ENCODE peak calls at places on chromosome 17, in five cellular contexts. N is NB4; F is brain microvascular endothelial cell; Z is CD4-positive, alpha-beta T cell; S is kidney epithelial cell. M is an unnamed sample.

GRCh38 chr17:36123431-36123830 is 19.8 kb downstream of the CCL4 start:
- DNase-seq in N (no peak), F (no peak), S (no peak), Z (no peak), M (no peak)

GRCh38 chr17:19729900-19730299 is 13.5 kb upstream of the SLC47A2 start:
- DNase-seq in Z (no peak), F (no peak), S (no peak), N (no peak), M (no peak)

GRCh38 chr17:66716236-66717026 is 118.5 kb upstream of the CACNG5 start:
- DNase-seq in S (no peak), Z (no peak), N (no peak), F (no peak), M (no peak)

GRCh38 chr17:8701221-8701620 is 43.4 kb downstream of the CCDC42 start:
- DNase-seq in S (no peak), N (no peak), Z (no peak), F (no peak), M (no peak)

GRCh38 chr17:27565874-27566672 is 64.9 kb upstream of the LGALS9 start:
- DNase-seq in S (no peak), N (no peak), Z (no peak), F (peak), M (no peak)

GRCh38 chr17:83082899-83083367 is 3.5 kb downstream of the METRNL start:
- DNase-seq in Z (no peak), N (no peak), S (no peak), F (no peak), M (no peak)

GRCh38 chr17:53900951-53901350 is 78.2 kb downstream of the KIF2B start:
- DNase-seq in S (no peak), Z (no peak), N (no peak), F (no peak), M (no peak)

GRCh38 chr17:41697122-41697962 is 8.7 kb downstream of the EIF1 start:
- DNase-seq in N (peak), F (no peak), S (no peak), Z (no peak), M (peak)

GRCh38 chr17:50205111-50205821 is 3.8 kb upstream of the COL1A1 start:
- DNase-seq in N (no peak), Z (no peak), S (no peak), F (no peak), M (no peak)

GRCh38 chr17:63024716-63025115 is 58.7 kb downstream of the TANC2 start:
- DNase-seq in S (no peak), Z (no peak), F (no peak), N (no peak), M (no peak)

GRCh38 chr17:45963889-45964288 is 35.2 kb upstream of the STH start:
- DNase-seq in S (no peak), Z (no peak), N (no peak), F (no peak), M (no peak)

GRCh38 chr17:16443390-16444257 is 28.3 kb downstream of the TRPV2 start:
- DNase-seq in Z (no peak), S (no peak), F (no peak), N (peak), M (no peak)

GRCh38 chr17:74190154-74190553 is 13.3 kb upstream of the RPL38 start:
- DNase-seq in Z (no peak), S (no peak), N (peak), F (peak), M (no peak)

GRCh38 chr17:65885484-65885883 is 306.4 kb downstream of the CEP112 start:
- DNase-seq in F (no peak), Z (no peak), N (no peak), S (no peak), M (no peak)

GRCh38 chr17:73802871-73803270 is 158.6 kb upstream of the SDK2 start:
- DNase-seq in Z (no peak), N (no peak), F (no peak), S (no peak), M (no peak)

GRCh38 chr17:57197672-57198071 is 58.7 kb upstream of the MSI2 start:
- DNase-seq in Z (no peak), S (no peak), N (peak), F (no peak), M (no peak)

GRCh38 chr17:45646288-45646988 is 137.7 kb upstream of the CRHR1 start:
- DNase-seq in F (no peak), S (no peak), N (peak), Z (no peak), M (no peak)

GRCh38 chr17:17020821-17021193 is 21.4 kb upstream of the MPRIP start:
- DNase-seq in N (no peak), S (no peak), Z (no peak), F (no peak), M (no peak)

GRCh38 chr17:30947796-30948195 is 23.0 kb upstream of the RNF135 start:
- DNase-seq in N (no peak), F (no peak), S (no peak), Z (no peak), M (no peak)

GRCh38 chr17:68509151-68510057 is 2.8 kb upstream of the PRKAR1A start:
- DNase-seq in F (no peak), N (peak), S (no peak), Z (no peak), M (no peak)

GRCh38 chr17:45782889-45783592 is 1.1 kb upstream of the CRHR1 start:
- DNase-seq in N (no peak), S (no peak), Z (no peak), F (no peak), M (no peak)

GRCh38 chr17:30905742-30906100 is 317 bp downstream of the TEFM start:
- DNase-seq in S (no peak), Z (no peak), N (peak), F (peak), M (no peak)

GRCh38 chr17:8320990-8321389 is 10.9 kb downstream of the ARHGEF15 start:
- DNase-seq in F (no peak), N (peak), Z (no peak), S (no peak), M (no peak)

GRCh38 chr17:74566132-74566753 is 1.1 kb downstream of the CD300H start:
- DNase-seq in F (no peak), Z (no peak), S (no peak), N (peak), M (no peak)

GRCh38 chr17:7313890-7314718 is 1.1 kb downstream of the GPS2 start:
- DNase-seq in S (no peak), F (peak), Z (no peak), N (peak), M (no peak)

GRCh38 chr17:21275579-21276339 is 8.8 kb upstream of the MAP2K3 start:
- DNase-seq in F (peak), N (peak), S (no peak), Z (peak), M (peak)
- TF ChIP-seq CTCF in F (no peak), N (no peak), S (no peak), Z (no peak), M (no peak)

GRCh38 chr17:78174870-78175642 is 6.7 kb downstream of the SYNGR2 start:
- DNase-seq in Z (no peak), S (no peak), N (no peak), F (no peak), M (no peak)
- TF ChIP-seq CTCF in Z (no peak), S (peak), N (no peak), F (no peak), M (no peak)

GRCh38 chr17:4709794-4710692 is at the start of gene ARRB2:
- DNase-seq in S (peak), N (peak), F (peak), Z (peak), M (peak)
- TF ChIP-seq CTCF in S (peak), N (peak), F (peak), Z (peak), M (no peak)

GRCh38 chr17:28661635-28662526 is at the start of the genes SDF2 and SUPT6H:
- DNase-seq in N (peak), F (peak), Z (peak), S (no peak), M (peak)
- TF ChIP-seq CTCF in N (no peak), F (no peak), Z (no peak), S (no peak), M (no peak)

GRCh38 chr17:48150602-48151001 is 43.0 kb downstream of the SNX11 start:
- DNase-seq in N (no peak), F (no peak), S (no peak), Z (no peak), M (no peak)

GRCh38 chr17:48150107-48150463 is 42.5 kb downstream of the SNX11 start:
- DNase-seq in Z (no peak), N (no peak), F (no peak), S (no peak), M (no peak)

GRCh38 chr17:48155889-48156670 is 48.5 kb downstream of the SNX11 start:
- DNase-seq in F (no peak), Z (no peak), N (no peak), S (no peak), M (no peak)

GRCh38 chr17:48149174-48150106 is 41.9 kb downstream of the SNX11 start:
- DNase-seq in S (no peak), N (peak), F (no peak), Z (no peak), M (no peak)

DNA sequence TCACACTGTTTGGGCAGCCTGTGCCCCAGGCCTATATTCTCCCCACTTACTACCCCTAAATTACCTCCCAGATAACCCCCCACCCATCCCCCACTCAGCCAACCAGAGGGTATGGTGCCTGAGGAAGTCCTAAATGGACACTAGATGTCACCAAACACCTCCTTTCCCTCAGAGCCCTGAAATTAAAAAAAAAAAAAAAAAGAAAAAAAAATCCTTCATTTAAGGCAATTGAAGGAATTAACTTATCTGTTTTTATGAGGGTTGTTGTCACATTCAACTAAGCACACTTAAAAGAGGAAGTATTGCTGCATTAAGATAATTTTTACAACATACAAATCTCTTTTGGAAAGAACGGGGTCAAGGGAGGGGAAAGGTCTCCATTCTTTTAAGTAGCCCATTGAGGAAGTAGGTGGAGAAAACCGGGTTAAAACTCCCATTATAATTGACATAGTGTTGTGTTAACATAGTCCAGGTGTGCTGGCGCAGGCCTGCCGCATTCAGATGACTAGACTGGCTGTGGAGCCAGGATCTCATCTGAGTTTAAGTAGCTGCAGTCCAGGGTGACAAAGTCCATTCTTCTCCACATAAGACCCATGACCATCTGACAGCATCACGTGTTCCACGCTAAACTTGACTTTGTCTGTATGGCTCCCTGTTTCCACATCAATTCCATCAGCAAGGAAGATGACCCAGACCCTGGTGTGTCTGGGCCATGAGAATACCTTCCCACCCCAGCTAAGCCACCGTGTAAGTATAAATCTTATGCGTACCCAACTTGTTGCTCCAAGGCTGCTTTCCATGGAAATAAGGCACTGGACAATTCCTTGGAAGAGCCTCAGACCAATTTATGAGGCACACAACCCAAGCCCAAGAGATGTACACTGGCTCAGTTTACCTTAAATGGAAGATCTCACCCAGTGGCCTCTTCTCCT is 46.4 kb downstream of the SNX11 start:
- DNase-seq in Z (no peak), N (peak), S (no peak), F (no peak), M (no peak)
- TF ChIP-seq CTCF in Z (no peak), N (peak), S (peak), F (peak), M (no peak)

GRCh38 chr17:1764274-1764673 is 2.4 kb downstream of the SERPINF1 start:
- DNase-seq in N (peak), F (peak), Z (peak), S (no peak), M (no peak)

GRCh38 chr17:1765576-1765975 is 3.7 kb downstream of the SERPINF1 start:
- DNase-seq in N (no peak), Z (no peak), S (no peak), F (no peak), M (no peak)

GRCh38 chr17:1769826-1770477 is 8.1 kb downstream of the SERPINF1 start:
- DNase-seq in S (no peak), F (no peak), N (peak), Z (no peak), M (no peak)

GRCh38 chr17:1766382-1767135 is 4.7 kb downstream of the SERPINF1 start:
- DNase-seq in S (no peak), Z (no peak), N (no peak), F (no peak), M (no peak)

GRCh38 chr17:1767358-1767757 is 5.5 kb downstream of the SERPINF1 start:
- DNase-seq in N (no peak), S (no peak), Z (no peak), F (no peak), M (no peak)
- TF ChIP-seq CTCF in N (no peak), S (no peak), Z (no peak), F (peak), M (no peak)

GRCh38 chr17:58541249-58541648 is 26.8 kb upstream of the MTMR4 start:
- DNase-seq in N (peak), S (no peak), Z (no peak), F (no peak), M (no peak)
- TF ChIP-seq CTCF in N (peak), S (peak), Z (no peak), F (peak), M (no peak)

M was measured in omental fat pad.